ENCODE peak calls at places on chromosomes 16 and 17, in six cellular contexts. One of them, this sample, is unnamed. For H3K9me3, the result is how much of the 10 kb centered on the place peaks cover.

GRCh38 chr17:28733346-28733745 is 4.8 kb downstream of the NEK8 start:
- DNase-seq in breast epithelium: no peak
- DNase-seq in sigmoid colon: no peak
- DNase-seq in mucosa of descending colon: no peak
- DNase-seq in tibial nerve: no peak
- DNase-seq in OCI-LY7: no peak
- DNase-seq in this sample: no peak

GRCh38 chr17:57707892-57708291 is 37.2 kb downstream of the CCDC182 start:
- DNase-seq in tibial nerve: no peak
- DNase-seq in sigmoid colon: no peak
- DNase-seq in OCI-LY7: no peak
- DNase-seq in mucosa of descending colon: no peak
- DNase-seq in breast epithelium: no peak
- DNase-seq in this sample: no peak

GRCh38 chr17:36937961-36938565 is 788 bp downstream of the LHX1 start:
- DNase-seq in sigmoid colon: no peak
- DNase-seq in mucosa of descending colon: no peak
- DNase-seq in tibial nerve: no peak
- DNase-seq in OCI-LY7: no peak
- DNase-seq in breast epithelium: no peak
- DNase-seq in this sample: no peak

GRCh38 chr17:67366193-67367157 is at the start of gene PSMD12:
- DNase-seq in tibial nerve: peak
- DNase-seq in breast epithelium: peak
- DNase-seq in sigmoid colon: peak
- DNase-seq in mucosa of descending colon: peak
- DNase-seq in OCI-LY7: peak
- DNase-seq in this sample: peak

GRCh38 chr16:17404903-17405691 is 65.7 kb downstream of the XYLT1 start:
- DNase-seq in breast epithelium: peak
- DNase-seq in OCI-LY7: no peak
- DNase-seq in tibial nerve: peak
- DNase-seq in mucosa of descending colon: no peak
- DNase-seq in sigmoid colon: peak
- DNase-seq in this sample: peak

GRCh38 chr16:83899272-83899897 is 470 bp downstream of the MLYCD start:
- DNase-seq in breast epithelium: no peak
- DNase-seq in OCI-LY7: peak
- DNase-seq in sigmoid colon: peak
- DNase-seq in tibial nerve: no peak
- DNase-seq in mucosa of descending colon: peak
- DNase-seq in this sample: peak

GRCh38 chr16:78842950-78843349 is 743.5 kb downstream of the WWOX start:
- DNase-seq in mucosa of descending colon: no peak
- DNase-seq in sigmoid colon: no peak
- DNase-seq in tibial nerve: no peak
- DNase-seq in OCI-LY7: no peak
- DNase-seq in breast epithelium: no peak
- DNase-seq in this sample: no peak

GRCh38 chr17:679491-679890 is 35.1 kb downstream of the VPS53 start:
- DNase-seq in OCI-LY7: no peak
- DNase-seq in breast epithelium: no peak
- DNase-seq in mucosa of descending colon: no peak
- DNase-seq in tibial nerve: no peak
- DNase-seq in sigmoid colon: no peak
- DNase-seq in this sample: no peak

GRCh38 chr17:46770818-46771600 is 47.5 kb downstream of the WNT3 start:
- DNase-seq in mucosa of descending colon: peak
- DNase-seq in OCI-LY7: peak
- DNase-seq in breast epithelium: no peak
- DNase-seq in sigmoid colon: no peak
- DNase-seq in tibial nerve: no peak
- DNase-seq in this sample: no peak

GRCh38 chr17:81286491-81287145 is 8.5 kb downstream of the SLC38A10 start:
- DNase-seq in breast epithelium: no peak
- DNase-seq in sigmoid colon: no peak
- DNase-seq in mucosa of descending colon: no peak
- DNase-seq in OCI-LY7: no peak
- DNase-seq in tibial nerve: no peak
- DNase-seq in this sample: no peak

GRCh38 chr16:29680180-29680598 is 1.2 kb downstream of the QPRT start:
- DNase-seq in sigmoid colon: no peak
- DNase-seq in mucosa of descending colon: peak
- DNase-seq in breast epithelium: no peak
- DNase-seq in tibial nerve: no peak
- DNase-seq in OCI-LY7: no peak
- DNase-seq in this sample: no peak

GRCh38 chr17:27601069-27601974 is 29.7 kb upstream of the LGALS9 start:
- DNase-seq in tibial nerve: peak
- DNase-seq in mucosa of descending colon: peak
- DNase-seq in sigmoid colon: peak
- DNase-seq in breast epithelium: peak
- DNase-seq in OCI-LY7: peak
- DNase-seq in this sample: no peak

GRCh38 chr16:14286381-14287230 is 215.5 kb downstream of the MRTFB start:
- DNase-seq in breast epithelium: no peak
- DNase-seq in tibial nerve: no peak
- DNase-seq in sigmoid colon: no peak
- DNase-seq in OCI-LY7: peak
- DNase-seq in mucosa of descending colon: peak
- DNase-seq in this sample: no peak

GRCh38 chr17:59533694-59534093 is 31.7 kb upstream of the DHX40 start:
- DNase-seq in breast epithelium: no peak
- DNase-seq in OCI-LY7: no peak
- DNase-seq in mucosa of descending colon: no peak
- DNase-seq in sigmoid colon: no peak
- DNase-seq in tibial nerve: no peak
- DNase-seq in this sample: no peak

GRCh38 chr17:78925662-78926555 is 722 bp upstream of the TIMP2 start:
- DNase-seq in OCI-LY7: no peak
- DNase-seq in tibial nerve: peak
- DNase-seq in sigmoid colon: peak
- DNase-seq in breast epithelium: peak
- DNase-seq in mucosa of descending colon: peak
- DNase-seq in this sample: peak

GRCh38 chr17:2421315-2422147 is 20.7 kb upstream of the MNT start:
- DNase-seq in OCI-LY7: peak
- DNase-seq in tibial nerve: no peak
- DNase-seq in breast epithelium: no peak
- DNase-seq in mucosa of descending colon: no peak
- DNase-seq in sigmoid colon: no peak
- DNase-seq in this sample: no peak

GRCh38 chr17:20944014-20944905 is 98.6 kb downstream of the USP22 start:
- DNase-seq in breast epithelium: peak
- DNase-seq in sigmoid colon: no peak
- DNase-seq in OCI-LY7: peak
- DNase-seq in mucosa of descending colon: peak
- DNase-seq in tibial nerve: no peak
- DNase-seq in this sample: peak

GRCh38 chr17:21125862-21126261 is 902 bp upstream of the DHRS7B start:
- DNase-seq in sigmoid colon: no peak
- DNase-seq in breast epithelium: no peak
- DNase-seq in OCI-LY7: peak
- DNase-seq in mucosa of descending colon: peak
- DNase-seq in tibial nerve: peak
- DNase-seq in this sample: no peak

GRCh38 chr17:78933025-78933958 is 8.1 kb upstream of the TIMP2 start:
- DNase-seq in mucosa of descending colon: no peak
- DNase-seq in OCI-LY7: peak
- DNase-seq in breast epithelium: peak
- DNase-seq in sigmoid colon: peak
- DNase-seq in tibial nerve: peak
- DNase-seq in this sample: peak

GRCh38 chr17:82065193-82065637 is 389 bp downstream of the DUS1L start:
- DNase-seq in breast epithelium: no peak
- DNase-seq in mucosa of descending colon: no peak
- DNase-seq in OCI-LY7: no peak
- DNase-seq in tibial nerve: no peak
- DNase-seq in sigmoid colon: no peak
- DNase-seq in this sample: peak

GRCh38 chr17:55053855-55054254 is 85.3 kb downstream of the STXBP4 start:
- DNase-seq in sigmoid colon: no peak
- DNase-seq in tibial nerve: no peak
- DNase-seq in OCI-LY7: peak
- DNase-seq in breast epithelium: no peak
- DNase-seq in mucosa of descending colon: no peak
- DNase-seq in this sample: no peak

GRCh38 chr16:12320298-12320706 is 343.8 kb downstream of the SNX29 start:
- DNase-seq in OCI-LY7: peak
- DNase-seq in tibial nerve: no peak
- DNase-seq in mucosa of descending colon: no peak
- DNase-seq in sigmoid colon: no peak
- DNase-seq in breast epithelium: no peak
- DNase-seq in this sample: no peak

GRCh38 chr16:72910875-72911274 is 137.1 kb downstream of the ZFHX3 start:
- DNase-seq in breast epithelium: no peak
- DNase-seq in mucosa of descending colon: no peak
- DNase-seq in tibial nerve: no peak
- DNase-seq in OCI-LY7: no peak
- DNase-seq in sigmoid colon: no peak
- DNase-seq in this sample: no peak

GRCh38 chr16:88798073-88798472 is 5.5 kb upstream of the CDT1 start:
- DNase-seq in mucosa of descending colon: no peak
- DNase-seq in breast epithelium: no peak
- DNase-seq in tibial nerve: no peak
- DNase-seq in sigmoid colon: no peak
- DNase-seq in OCI-LY7: no peak
- DNase-seq in this sample: no peak

GRCh38 chr16:84459941-84460405 is 44.5 kb downstream of the MEAK7 start:
- DNase-seq in mucosa of descending colon: no peak
- DNase-seq in breast epithelium: no peak
- DNase-seq in sigmoid colon: peak
- DNase-seq in OCI-LY7: no peak
- DNase-seq in tibial nerve: no peak
- DNase-seq in this sample: no peak

GRCh38 chr17:57035971-57036481 is 49.0 kb upstream of the AKAP1 start:
- DNase-seq in sigmoid colon: no peak
- DNase-seq in breast epithelium: peak
- DNase-seq in tibial nerve: no peak
- DNase-seq in OCI-LY7: no peak
- DNase-seq in mucosa of descending colon: peak
- DNase-seq in this sample: no peak

GRCh38 chr17:11705111-11705510 is 106.8 kb downstream of the DNAH9 start:
- DNase-seq in OCI-LY7: no peak
- DNase-seq in breast epithelium: no peak
- DNase-seq in tibial nerve: no peak
- DNase-seq in mucosa of descending colon: peak
- DNase-seq in sigmoid colon: no peak
- DNase-seq in this sample: no peak

GRCh38 chr17:74527081-74527480 is 4.2 kb downstream of the CD300LB start:
- DNase-seq in sigmoid colon: no peak
- DNase-seq in tibial nerve: no peak
- DNase-seq in breast epithelium: peak
- DNase-seq in OCI-LY7: no peak
- DNase-seq in mucosa of descending colon: no peak
- DNase-seq in this sample: no peak

GRCh38 chr17:39114744-39115534 is 36.5 kb downstream of the PLXDC1 start:
- DNase-seq in OCI-LY7: no peak
- DNase-seq in mucosa of descending colon: no peak
- DNase-seq in tibial nerve: no peak
- DNase-seq in breast epithelium: no peak
- DNase-seq in sigmoid colon: peak
- DNase-seq in this sample: no peak

GRCh38 chr17:5092139-5093010 is 14.1 kb downstream of the ZFP3 start:
- DNase-seq in OCI-LY7: no peak
- DNase-seq in mucosa of descending colon: no peak
- DNase-seq in sigmoid colon: no peak
- DNase-seq in tibial nerve: no peak
- DNase-seq in breast epithelium: no peak
- DNase-seq in this sample: no peak
- H3K9me3 ChIP-seq in OCI-LY7: half or more
- H3K9me3 ChIP-seq in mucosa of descending colon: half or more
- H3K9me3 ChIP-seq in sigmoid colon: half or more
- H3K9me3 ChIP-seq in tibial nerve: under half
- H3K9me3 ChIP-seq in breast epithelium: half or more
- H3K9me3 ChIP-seq in this sample: half or more

GRCh38 chr16:53695070-53695469 is 8.6 kb downstream of the RPGRIP1L start:
- DNase-seq in sigmoid colon: no peak
- DNase-seq in mucosa of descending colon: no peak
- DNase-seq in OCI-LY7: no peak
- DNase-seq in tibial nerve: no peak
- DNase-seq in breast epithelium: no peak
- DNase-seq in this sample: no peak

GRCh38 chr16:53689636-53690035 is 14.0 kb downstream of the RPGRIP1L start:
- DNase-seq in tibial nerve: no peak
- DNase-seq in OCI-LY7: no peak
- DNase-seq in mucosa of descending colon: no peak
- DNase-seq in breast epithelium: no peak
- DNase-seq in sigmoid colon: no peak
- DNase-seq in this sample: no peak

DNA sequence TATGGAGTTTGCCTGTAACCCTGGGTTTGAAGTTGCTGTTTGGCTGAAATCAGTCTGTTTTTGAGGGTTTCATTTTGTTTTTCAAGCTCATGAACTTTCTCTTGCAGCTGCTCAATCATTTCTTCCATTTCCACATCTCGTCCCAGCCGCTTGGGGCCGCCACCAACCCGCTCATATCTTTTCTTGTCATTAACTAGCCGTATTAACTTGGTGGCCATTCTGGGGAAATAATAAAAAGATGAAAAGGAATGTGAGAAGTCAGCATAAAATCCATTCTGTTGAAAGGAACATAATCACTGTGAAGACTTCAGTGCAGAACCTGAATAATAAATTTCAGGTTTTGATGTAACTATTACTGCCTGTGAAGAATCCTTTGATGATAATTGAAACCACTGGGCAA is 11.5 kb downstream of the RPGRIP1L start:
- DNase-seq in mucosa of descending colon: no peak
- DNase-seq in tibial nerve: no peak
- DNase-seq in OCI-LY7: no peak
- DNase-seq in sigmoid colon: no peak
- DNase-seq in breast epithelium: no peak
- DNase-seq in this sample: no peak
- TF ChIP-seq CTCF in mucosa of descending colon: no peak
- TF ChIP-seq CTCF in tibial nerve: no peak
- TF ChIP-seq CTCF in OCI-LY7: no peak
- TF ChIP-seq CTCF in sigmoid colon: no peak
- TF ChIP-seq CTCF in breast epithelium: no peak
- TF ChIP-seq CTCF in this sample: no peak

DNA sequence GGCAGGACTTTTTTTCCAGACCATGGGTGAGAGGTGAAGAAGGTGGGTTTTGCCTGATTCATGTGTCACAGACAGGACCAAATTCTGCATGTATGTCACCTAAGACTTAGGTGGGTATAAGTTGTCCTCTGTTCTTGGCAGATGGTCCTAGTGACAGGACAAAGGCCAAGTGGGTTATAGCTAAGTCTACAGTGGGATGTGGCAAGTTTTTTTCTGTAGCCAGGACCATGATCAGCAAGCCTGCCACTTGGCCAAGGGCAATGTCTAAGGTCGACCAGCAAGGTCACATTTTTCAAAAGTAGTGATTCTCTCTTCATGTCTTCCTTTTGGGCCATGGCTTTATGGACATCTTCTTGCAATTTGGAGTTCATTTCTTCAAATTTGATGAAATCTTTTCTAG is 20.2 kb downstream of the ZNF267 start:
- DNase-seq in mucosa of descending colon: no peak
- DNase-seq in sigmoid colon: no peak
- DNase-seq in OCI-LY7: no peak
- DNase-seq in breast epithelium: no peak
- DNase-seq in tibial nerve: no peak
- DNase-seq in this sample: no peak
- H3K9me3 ChIP-seq in mucosa of descending colon: under half
- H3K9me3 ChIP-seq in sigmoid colon: under half
- H3K9me3 ChIP-seq in OCI-LY7: half or more
- H3K9me3 ChIP-seq in breast epithelium: under half
- H3K9me3 ChIP-seq in tibial nerve: under half
- H3K9me3 ChIP-seq in this sample: under half

GRCh38 chr17:30299000-30299399 is 7.3 kb upstream of the BLMH start:
- DNase-seq in tibial nerve: no peak
- DNase-seq in sigmoid colon: no peak
- DNase-seq in OCI-LY7: peak
- DNase-seq in breast epithelium: no peak
- DNase-seq in mucosa of descending colon: no peak
- DNase-seq in this sample: no peak
- TF ChIP-seq CTCF in tibial nerve: no peak
- TF ChIP-seq CTCF in sigmoid colon: no peak
- TF ChIP-seq CTCF in OCI-LY7: peak
- TF ChIP-seq CTCF in breast epithelium: no peak
- TF ChIP-seq CTCF in mucosa of descending colon: no peak
- TF ChIP-seq CTCF in this sample: no peak